ENCODE peak calls at places on chromosomes 13 and 19, in five cellular contexts. J is stimulated activated CD4-positive, alpha-beta T cell treated with anti-CD3 and anti-CD28 coated beads, TNF-alpha, amount 100 ng/mL, for 24 hours; P is H4; V is fibroblast of the aortic adventitia; X is T-helper 1 cell. I is an unnamed sample.

GRCh38 chr19:55702131-55702627 is 27.2 kb downstream of the EPN1 start:
- DNase-seq in J (no peak), V (peak), P (no peak), X (no peak), I (no peak)

GRCh38 chr13:89899302-89900103 is 1448.0 kb upstream of the MIR17HG start:
- DNase-seq in X (no peak), V (no peak), P (no peak), J (no peak), I (no peak)

GRCh38 chr19:17243854-17244617 is 1.7 kb downstream of the NR2F6 start:
- DNase-seq in V (peak), P (no peak), X (no peak), J (no peak), I (peak)

GRCh38 chr19:3360494-3361383 is 5.6 kb upstream of the NFIC start:
- DNase-seq in J (peak), X (peak), V (no peak), P (no peak), I (no peak)

GRCh38 chr19:39146091-39146490 is 20.5 kb downstream of the PAK4 start:
- DNase-seq in P (no peak), J (no peak), V (no peak), X (no peak), I (no peak)

GRCh38 chr19:41426952-41427646 is at the start of gene B3GNT8:
- DNase-seq in P (no peak), V (peak), X (peak), J (peak), I (peak)

GRCh38 chr13:29849071-29849541 is 1.3 kb downstream of the UBL3 start:
- DNase-seq in X (no peak), P (no peak), J (peak), V (peak), I (peak)

GRCh38 chr13:59856281-59856810 is 307.4 kb downstream of the DIAPH3 start:
- DNase-seq in V (peak), X (no peak), J (no peak), P (no peak), I (no peak)

GRCh38 chr13:75368167-75368566 is 113.8 kb downstream of the TBC1D4 start:
- DNase-seq in P (no peak), X (no peak), V (peak), J (no peak), I (peak)

GRCh38 chr19:14347999-14348889 is 33.0 kb upstream of the ADGRE5 start:
- DNase-seq in J (peak), X (no peak), P (no peak), V (peak), I (peak)

GRCh38 chr13:40445557-40445990 is 220.9 kb downstream of the FOXO1 start:
- DNase-seq in P (peak), X (no peak), V (peak), J (no peak), I (no peak)

GRCh38 chr19:52991484-52991883 is 22.2 kb upstream of the ERVV-1 start:
- DNase-seq in J (no peak), X (no peak), P (peak), V (peak), I (peak)

GRCh38 chr13:90307136-90307535 is 1040.4 kb upstream of the MIR17HG start:
- DNase-seq in J (no peak), P (no peak), V (no peak), X (no peak), I (no peak)